ENCODE peak calls at places on chromosomes 7 and 10, in eight cellular contexts. One of them, this sample, is unnamed.

GRCh38 chr7:141074162-141074989 is 512 bp downstream of the TMEM178B start:
- DNase-seq in OCI-LY7: no peak
- DNase-seq in hepatocyte: peak
- DNase-seq in HCT116: no peak
- DNase-seq in neural progenitor cell: peak
- DNase-seq in SK-N-SH: peak
- DNase-seq in PC-3: peak
- DNase-seq in MM.1S: peak
- DNase-seq in this sample: peak

GRCh38 chr10:5960070-5960972 is 17.0 kb downstream of the IL15RA start:
- DNase-seq in OCI-LY7: no peak
- DNase-seq in hepatocyte: no peak
- DNase-seq in HCT116: no peak
- DNase-seq in neural progenitor cell: no peak
- DNase-seq in SK-N-SH: no peak
- DNase-seq in PC-3: no peak
- DNase-seq in MM.1S: no peak
- DNase-seq in this sample: no peak

GRCh38 chr10:132319853-132320669 is 11.9 kb upstream of the LRRC27 start:
- DNase-seq in OCI-LY7: no peak
- DNase-seq in hepatocyte: peak
- DNase-seq in HCT116: no peak
- DNase-seq in neural progenitor cell: no peak
- DNase-seq in SK-N-SH: no peak
- DNase-seq in PC-3: peak
- DNase-seq in MM.1S: no peak
- DNase-seq in this sample: no peak

GRCh38 chr7:20323587-20323986 is 7.1 kb upstream of the ITGB8 start:
- DNase-seq in OCI-LY7: no peak
- DNase-seq in hepatocyte: no peak
- DNase-seq in HCT116: no peak
- DNase-seq in neural progenitor cell: no peak
- DNase-seq in SK-N-SH: no peak
- DNase-seq in PC-3: no peak
- DNase-seq in MM.1S: no peak
- DNase-seq in this sample: no peak

GRCh38 chr7:111647881-111648280 is 85.6 kb upstream of the IMMP2L start:
- DNase-seq in OCI-LY7: no peak
- DNase-seq in hepatocyte: no peak
- DNase-seq in HCT116: no peak
- DNase-seq in neural progenitor cell: no peak
- DNase-seq in SK-N-SH: no peak
- DNase-seq in PC-3: no peak
- DNase-seq in MM.1S: no peak
- DNase-seq in this sample: peak

GRCh38 chr10:115760131-115760530 is 512.9 kb downstream of the GFRA1 start:
- DNase-seq in OCI-LY7: no peak
- DNase-seq in hepatocyte: no peak
- DNase-seq in HCT116: no peak
- DNase-seq in neural progenitor cell: no peak
- DNase-seq in SK-N-SH: no peak
- DNase-seq in PC-3: no peak
- DNase-seq in MM.1S: no peak
- DNase-seq in this sample: no peak

GRCh38 chr10:96420610-96421009 is 61.8 kb upstream of the OPALIN start:
- DNase-seq in OCI-LY7: no peak
- DNase-seq in hepatocyte: no peak
- DNase-seq in HCT116: no peak
- DNase-seq in neural progenitor cell: no peak
- DNase-seq in SK-N-SH: peak
- DNase-seq in PC-3: no peak
- DNase-seq in MM.1S: no peak
- DNase-seq in this sample: no peak

GRCh38 chr7:116173051-116174028 is 37.0 kb upstream of the TES start:
- DNase-seq in OCI-LY7: peak
- DNase-seq in hepatocyte: peak
- DNase-seq in HCT116: peak
- DNase-seq in neural progenitor cell: peak
- DNase-seq in SK-N-SH: peak
- DNase-seq in PC-3: peak
- DNase-seq in MM.1S: peak
- DNase-seq in this sample: peak

GRCh38 chr10:101778781-101779543 is 3.0 kb upstream of the FGF8 start:
- DNase-seq in OCI-LY7: peak
- DNase-seq in hepatocyte: peak
- DNase-seq in HCT116: no peak
- DNase-seq in neural progenitor cell: peak
- DNase-seq in SK-N-SH: peak
- DNase-seq in PC-3: no peak
- DNase-seq in MM.1S: peak
- DNase-seq in this sample: peak

GRCh38 chr7:114959931-114960330 is 38.0 kb downstream of the MDFIC start:
- DNase-seq in OCI-LY7: no peak
- DNase-seq in hepatocyte: no peak
- DNase-seq in HCT116: no peak
- DNase-seq in neural progenitor cell: no peak
- DNase-seq in SK-N-SH: no peak
- DNase-seq in PC-3: no peak
- DNase-seq in MM.1S: no peak
- DNase-seq in this sample: no peak

GRCh38 chr7:3367271-3367670 is 66.2 kb downstream of the SDK1 start:
- DNase-seq in OCI-LY7: no peak
- DNase-seq in hepatocyte: no peak
- DNase-seq in HCT116: no peak
- DNase-seq in neural progenitor cell: no peak
- DNase-seq in SK-N-SH: no peak
- DNase-seq in PC-3: no peak
- DNase-seq in MM.1S: no peak
- DNase-seq in this sample: no peak

GRCh38 chr7:3371601-3372000 is 70.5 kb downstream of the SDK1 start:
- DNase-seq in OCI-LY7: no peak
- DNase-seq in hepatocyte: no peak
- DNase-seq in HCT116: no peak
- DNase-seq in neural progenitor cell: no peak
- DNase-seq in SK-N-SH: no peak
- DNase-seq in PC-3: no peak
- DNase-seq in MM.1S: no peak
- DNase-seq in this sample: no peak

GRCh38 chr7:3370068-3370704 is 69.1 kb downstream of the SDK1 start:
- DNase-seq in OCI-LY7: no peak
- DNase-seq in hepatocyte: peak
- DNase-seq in HCT116: no peak
- DNase-seq in neural progenitor cell: no peak
- DNase-seq in SK-N-SH: no peak
- DNase-seq in PC-3: no peak
- DNase-seq in MM.1S: no peak
- DNase-seq in this sample: no peak
- TF ChIP-seq EZH2phosphoT487 in OCI-LY7: no peak
- TF ChIP-seq EZH2phosphoT487 in hepatocyte: no peak
- TF ChIP-seq EZH2phosphoT487 in HCT116: no peak
- TF ChIP-seq EZH2phosphoT487 in neural progenitor cell: no peak
- TF ChIP-seq EZH2phosphoT487 in SK-N-SH: no peak
- TF ChIP-seq EZH2phosphoT487 in PC-3: no peak
- TF ChIP-seq EZH2phosphoT487 in MM.1S: no peak
- TF ChIP-seq EZH2phosphoT487 in this sample: no peak

GRCh38 chr10:49668684-49669083 is 10.8 kb upstream of the C10orf53 start:
- DNase-seq in OCI-LY7: no peak
- DNase-seq in hepatocyte: no peak
- DNase-seq in HCT116: no peak
- DNase-seq in neural progenitor cell: no peak
- DNase-seq in SK-N-SH: no peak
- DNase-seq in PC-3: no peak
- DNase-seq in MM.1S: no peak
- DNase-seq in this sample: no peak
- TF ChIP-seq CTCF in OCI-LY7: no peak
- TF ChIP-seq CTCF in hepatocyte: no peak
- TF ChIP-seq CTCF in HCT116: no peak
- TF ChIP-seq CTCF in neural progenitor cell: no peak
- TF ChIP-seq CTCF in SK-N-SH: no peak
- TF ChIP-seq CTCF in PC-3: no peak
- TF ChIP-seq CTCF in MM.1S: no peak
- TF ChIP-seq CTCF in this sample: no peak

DNA sequence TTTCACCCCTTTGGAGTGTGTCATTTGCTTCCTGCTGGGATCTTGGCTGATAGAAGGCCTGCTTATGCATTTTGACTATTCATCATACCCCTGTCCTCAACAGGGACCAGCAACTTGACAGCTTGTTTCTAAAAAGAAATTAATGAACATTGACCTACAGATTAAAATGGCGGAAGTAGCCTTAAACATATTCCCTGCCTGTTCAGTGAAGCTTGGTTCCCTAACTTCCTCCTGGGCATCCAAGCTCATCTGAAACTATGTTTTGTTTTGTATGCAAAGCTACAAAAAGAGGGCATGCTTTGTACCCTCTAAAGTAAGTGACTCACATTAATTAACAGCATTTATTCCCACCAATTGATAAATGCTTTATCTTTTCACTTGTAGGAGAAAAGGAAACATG is 26.8 kb upstream of the CDK14 start:
- DNase-seq in OCI-LY7: peak
- DNase-seq in hepatocyte: no peak
- DNase-seq in HCT116: no peak
- DNase-seq in neural progenitor cell: no peak
- DNase-seq in SK-N-SH: no peak
- DNase-seq in PC-3: no peak
- DNase-seq in MM.1S: no peak
- DNase-seq in this sample: no peak
- TF ChIP-seq EZH2phosphoT487 in OCI-LY7: no peak
- TF ChIP-seq EZH2phosphoT487 in hepatocyte: no peak
- TF ChIP-seq EZH2phosphoT487 in HCT116: no peak
- TF ChIP-seq EZH2phosphoT487 in neural progenitor cell: no peak
- TF ChIP-seq EZH2phosphoT487 in SK-N-SH: no peak
- TF ChIP-seq EZH2phosphoT487 in PC-3: no peak
- TF ChIP-seq EZH2phosphoT487 in MM.1S: no peak
- TF ChIP-seq EZH2phosphoT487 in this sample: no peak

DNA sequence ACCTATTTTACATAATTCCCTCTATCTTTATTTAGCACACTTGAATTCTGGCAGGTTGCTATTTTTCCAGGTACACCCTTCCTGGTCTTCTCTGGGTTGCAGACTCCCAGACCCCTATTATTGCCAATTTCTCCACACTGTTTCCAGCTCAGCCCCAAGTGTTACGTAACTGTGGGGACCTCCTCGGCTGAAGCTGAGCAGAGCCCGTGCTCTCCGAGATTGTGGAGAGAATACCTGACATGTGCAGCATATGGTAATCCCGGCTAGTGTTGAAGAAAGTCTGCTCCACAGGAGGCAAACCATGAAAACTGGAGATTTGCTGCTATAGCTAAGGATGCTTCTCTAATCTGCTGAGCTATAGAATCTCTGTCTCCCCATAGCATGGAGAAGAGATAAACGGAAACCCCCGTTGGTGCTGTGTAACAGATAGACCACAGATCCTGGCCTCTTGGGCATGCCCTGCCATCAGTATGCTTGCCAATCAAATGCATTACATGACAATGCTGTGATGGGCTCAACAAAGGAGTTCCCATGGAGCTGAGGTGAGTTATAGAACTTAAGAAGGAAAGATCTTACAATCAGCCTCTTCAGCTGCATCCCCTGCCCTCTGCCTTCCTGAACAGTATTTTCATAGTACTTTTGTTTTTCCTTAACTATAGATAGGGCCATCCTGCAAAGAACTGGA is 144.6 kb upstream of the AOAH start:
- DNase-seq in OCI-LY7: no peak
- DNase-seq in hepatocyte: no peak
- DNase-seq in HCT116: no peak
- DNase-seq in neural progenitor cell: no peak
- DNase-seq in SK-N-SH: no peak
- DNase-seq in PC-3: no peak
- DNase-seq in MM.1S: no peak
- DNase-seq in this sample: peak
- TF ChIP-seq CTCF in OCI-LY7: no peak
- TF ChIP-seq CTCF in hepatocyte: no peak
- TF ChIP-seq CTCF in HCT116: no peak
- TF ChIP-seq CTCF in neural progenitor cell: no peak
- TF ChIP-seq CTCF in SK-N-SH: no peak
- TF ChIP-seq CTCF in PC-3: no peak
- TF ChIP-seq CTCF in MM.1S: no peak
- TF ChIP-seq CTCF in this sample: no peak

DNA sequence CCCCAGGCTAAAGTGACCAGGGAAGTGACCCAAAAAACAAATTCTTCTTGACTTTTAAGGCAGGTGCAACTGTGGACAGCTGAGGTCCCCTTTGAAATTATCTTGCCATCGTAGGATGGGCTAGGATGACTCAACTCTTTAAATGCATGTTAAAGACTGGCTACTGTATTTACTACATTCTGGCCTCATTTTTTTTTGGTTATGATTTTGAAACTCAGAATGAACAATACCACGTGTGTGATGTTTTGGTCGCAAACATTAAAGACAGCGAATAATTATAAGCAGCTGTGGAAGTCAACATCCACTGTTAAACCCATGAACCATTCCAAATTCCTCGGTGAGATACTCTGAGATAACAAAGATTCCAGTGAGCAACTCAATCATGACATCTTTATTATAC is 1.2 kb upstream of the SLC13A4 start:
- DNase-seq in OCI-LY7: no peak
- DNase-seq in hepatocyte: no peak
- DNase-seq in HCT116: no peak
- DNase-seq in neural progenitor cell: no peak
- DNase-seq in SK-N-SH: no peak
- DNase-seq in PC-3: no peak
- DNase-seq in MM.1S: no peak
- DNase-seq in this sample: no peak
- TF ChIP-seq EZH2phosphoT487 in OCI-LY7: no peak
- TF ChIP-seq EZH2phosphoT487 in hepatocyte: no peak
- TF ChIP-seq EZH2phosphoT487 in HCT116: no peak
- TF ChIP-seq EZH2phosphoT487 in neural progenitor cell: no peak
- TF ChIP-seq EZH2phosphoT487 in SK-N-SH: no peak
- TF ChIP-seq EZH2phosphoT487 in PC-3: no peak
- TF ChIP-seq EZH2phosphoT487 in MM.1S: no peak
- TF ChIP-seq EZH2phosphoT487 in this sample: no peak

GRCh38 chr10:79438021-79438698 is 7.3 kb downstream of the ZCCHC24 start:
- DNase-seq in OCI-LY7: no peak
- DNase-seq in hepatocyte: no peak
- DNase-seq in HCT116: no peak
- DNase-seq in neural progenitor cell: no peak
- DNase-seq in SK-N-SH: no peak
- DNase-seq in PC-3: peak
- DNase-seq in MM.1S: no peak
- DNase-seq in this sample: no peak
- TF ChIP-seq CTCF in OCI-LY7: no peak
- TF ChIP-seq CTCF in hepatocyte: peak
- TF ChIP-seq CTCF in HCT116: peak
- TF ChIP-seq CTCF in neural progenitor cell: peak
- TF ChIP-seq CTCF in SK-N-SH: peak
- TF ChIP-seq CTCF in PC-3: peak
- TF ChIP-seq CTCF in MM.1S: no peak
- TF ChIP-seq CTCF in this sample: peak

GRCh38 chr10:87956055-87956454 is 92.6 kb downstream of the PTEN start:
- DNase-seq in OCI-LY7: no peak
- DNase-seq in hepatocyte: no peak
- DNase-seq in HCT116: no peak
- DNase-seq in neural progenitor cell: no peak
- DNase-seq in SK-N-SH: no peak
- DNase-seq in PC-3: no peak
- DNase-seq in MM.1S: no peak
- DNase-seq in this sample: no peak
- TF ChIP-seq EZH2phosphoT487 in OCI-LY7: no peak
- TF ChIP-seq EZH2phosphoT487 in hepatocyte: no peak
- TF ChIP-seq EZH2phosphoT487 in HCT116: no peak
- TF ChIP-seq EZH2phosphoT487 in neural progenitor cell: no peak
- TF ChIP-seq EZH2phosphoT487 in SK-N-SH: no peak
- TF ChIP-seq EZH2phosphoT487 in PC-3: no peak
- TF ChIP-seq EZH2phosphoT487 in MM.1S: no peak
- TF ChIP-seq EZH2phosphoT487 in this sample: no peak

This sample was measured in GM23338.